ENCODE peak calls at places on chromosomes 2 and 18, in eight cellular contexts. X is spleen, O is sigmoid colon, L is upper lobe of left lung, V is endothelial cell of umbilical vein, A is prostate gland, T is HepG2, P is HCT116. J is an unnamed sample.

GRCh38 chr18:29251681-29252080 is 1074.8 kb upstream of the CDH2 start:
- DNase-seq in A (no peak), V (no peak), P (no peak), T (no peak), X (no peak), L (no peak), O (no peak), J (no peak)

GRCh38 chr2:1835581-1836201 is 91.4 kb upstream of the PXDN start:
- DNase-seq in L (peak; percentile 29), V (no peak), O (no peak), T (no peak), X (no peak), A (peak; percentile 33), P (no peak), J (no peak)

GRCh38 chr2:239155806-239156480 is 244.9 kb downstream of the HDAC4 start:
- DNase-seq in X (peak; percentile 64), T (no peak), A (no peak), V (no peak), O (peak; percentile 61), L (no peak), P (no peak), J (no peak)

GRCh38 chr2:39834426-39834825 is 55.4 kb upstream of the THUMPD2 start:
- DNase-seq in A (no peak), V (no peak), P (no peak), O (no peak), X (no peak), L (no peak), T (no peak), J (no peak)

GRCh38 chr2:109720379-109721116 is 73.6 kb upstream of the RGPD5 start:
- DNase-seq in X (no peak), O (no peak), V (no peak), T (no peak), L (no peak), P (no peak), A (peak; percentile 25), J (no peak)

GRCh38 chr18:6751207-6751606 is 21.7 kb downstream of the ARHGAP28 start:
- DNase-seq in P (no peak), L (no peak), X (no peak), V (peak; percentile 70), T (no peak), A (no peak), O (no peak), J (no peak)

GRCh38 chr2:121386707-121387106 is 101.7 kb upstream of the TFCP2L1 start:
- DNase-seq in T (no peak), V (no peak), A (no peak), L (no peak), X (no peak), O (no peak), P (no peak), J (no peak)

GRCh38 chr2:233823731-233824121 is 30.6 kb downstream of the HJURP start:
- DNase-seq in O (no peak), A (no peak), V (no peak), X (peak; percentile 72), L (no peak), T (no peak), P (no peak), J (no peak)

GRCh38 chr18:51390695-51391094 is 193.2 kb upstream of the MEX3C start:
- DNase-seq in P (no peak), A (no peak), T (no peak), L (no peak), X (no peak), V (no peak), O (no peak), J (no peak)

GRCh38 chr2:9332853-9333245 is 90.5 kb downstream of the ITGB1BP1 start:
- DNase-seq in X (no peak), A (no peak), L (no peak), O (no peak), P (no peak), T (no peak), V (no peak), J (no peak)

GRCh38 chr18:33596178-33596854 is 18.3 kb downstream of the ASXL3 start:
- DNase-seq in V (peak; percentile 90), L (no peak), A (no peak), X (no peak), P (no peak), O (no peak), T (no peak), J (no peak)

GRCh38 chr18:48806551-48807261 is 144.1 kb downstream of the SMAD7 start:
- DNase-seq in V (no peak), O (peak; percentile 46), P (peak; percentile 12), L (no peak), X (peak; percentile 67), T (no peak), A (no peak), J (no peak)

GRCh38 chr18:54736981-54737380 is 91.3 kb upstream of the RAB27B start:
- DNase-seq in T (no peak), A (no peak), V (no peak), X (no peak), P (no peak), L (no peak), O (no peak), J (no peak)

DNA sequence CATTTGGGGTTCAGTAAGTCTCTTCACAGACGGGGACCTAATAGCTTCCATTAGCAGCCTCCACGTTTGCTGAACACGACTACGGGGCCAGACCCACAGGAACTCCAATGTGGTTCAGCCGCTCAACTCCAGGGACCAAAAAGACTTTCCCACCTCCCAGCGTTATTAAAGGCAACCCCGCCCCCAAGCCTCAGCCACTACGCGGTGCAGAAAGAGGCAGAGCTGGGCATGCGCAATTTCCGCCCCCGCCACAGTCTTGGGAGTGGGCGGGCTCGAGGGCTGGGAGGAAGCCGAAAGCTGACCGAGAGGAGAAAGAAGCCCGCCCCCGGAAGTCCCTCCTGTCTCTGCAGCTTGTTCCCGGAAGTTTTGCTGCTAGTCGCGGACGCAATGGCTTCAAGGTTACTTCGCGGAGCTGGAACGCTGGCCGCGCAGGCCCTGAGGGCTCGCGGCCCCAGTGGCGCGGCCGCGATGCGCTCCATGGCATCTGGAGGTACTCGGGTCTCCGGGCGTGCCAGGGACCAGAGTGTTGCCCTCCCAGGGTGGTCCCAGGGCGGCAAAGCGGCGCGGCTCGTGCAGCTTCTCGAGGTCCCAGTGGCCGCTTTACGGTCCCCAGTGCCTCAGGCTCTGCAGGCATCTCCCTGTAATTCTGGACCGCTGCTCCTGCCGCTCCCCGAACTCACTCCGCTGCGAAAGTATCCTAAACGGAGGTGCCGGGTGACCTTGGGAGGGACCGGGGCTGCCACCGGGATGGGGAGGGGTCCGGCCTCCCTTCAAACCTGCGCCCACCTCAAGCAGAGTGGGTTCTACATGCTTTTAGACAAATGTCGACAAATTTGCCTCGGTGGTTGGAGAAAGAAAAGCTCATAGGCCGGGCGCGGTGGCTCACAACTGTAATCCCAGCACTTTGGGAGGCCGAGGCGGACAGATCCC is at the start of gene COX5B:
- DNase-seq in X (peak; percentile 100), V (peak; percentile 98), A (peak; percentile 99), O (peak; percentile 100), P (peak; percentile 87), T (peak; percentile 98), L (peak; percentile 95), J (peak; percentile 97)
- TF ChIP-seq POLR2A in X (peak; percentile 81), V (peak; percentile 91), A (peak; percentile 84), O (peak; percentile 82), P (peak; percentile 91), T (peak; percentile 95), L (peak; percentile 92), J (peak; percentile 94)

GRCh38 chr2:182655750-182656149 is 60.3 kb upstream of the DNAJC10 start:
- DNase-seq in O (no peak), V (no peak), L (no peak), P (no peak), A (no peak), X (no peak), T (no peak), J (no peak)
- TF ChIP-seq POLR2AphosphoS5 in O (no peak), V (no peak), L (no peak), P (no peak), A (no peak), X (no peak), T (no peak), J (no peak)

DNA sequence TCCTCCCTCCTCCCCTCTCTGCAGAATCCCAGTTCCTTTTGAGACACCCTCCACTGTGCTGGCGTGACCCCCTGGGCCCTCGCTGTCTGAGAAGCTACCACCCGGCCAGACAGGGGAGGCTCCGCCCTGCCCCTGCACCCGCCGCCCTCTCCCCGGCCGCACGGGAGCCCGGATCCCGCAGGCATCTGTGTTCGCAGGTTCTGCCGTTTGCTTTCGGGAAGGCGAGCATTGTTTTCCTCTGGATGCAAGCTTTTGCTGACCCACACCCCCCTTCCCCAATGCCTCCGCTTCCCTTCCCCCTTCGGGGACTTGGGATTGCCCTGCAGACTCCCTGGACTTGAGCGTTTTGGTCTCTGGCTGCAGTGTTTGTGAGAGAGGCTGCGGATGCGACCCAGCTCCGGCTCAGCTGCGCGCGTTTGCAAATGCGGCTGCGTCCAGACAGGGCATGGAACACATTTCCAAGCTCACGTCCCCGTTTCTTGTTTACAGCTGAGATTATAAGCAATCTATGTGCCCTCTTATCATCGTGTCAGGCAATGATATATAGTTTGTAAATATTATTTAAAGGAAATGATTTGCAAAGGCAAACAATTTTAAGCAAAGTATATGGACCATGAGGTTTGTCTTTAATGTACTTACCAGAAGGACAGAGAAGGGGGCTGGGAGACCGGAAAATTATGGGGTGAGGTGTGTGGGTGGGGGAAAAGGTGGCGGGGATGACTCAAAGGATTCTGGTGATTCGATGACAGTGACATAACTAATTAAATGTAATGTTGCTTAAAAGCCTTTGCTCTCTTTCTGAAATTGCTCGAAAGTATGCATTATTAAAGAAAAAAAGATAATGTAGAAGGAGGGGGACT is 631.8 kb downstream of the NYAP2 start:
- DNase-seq in L (peak; percentile 89), V (peak; percentile 7), X (peak; percentile 86), P (peak; percentile 65), A (peak; percentile 38), O (peak; percentile 79), T (peak; percentile 73), J (no peak)
- TF ChIP-seq POLR2A in L (peak; percentile 64), V (no peak), X (no peak), P (no peak), A (no peak), O (no peak), T (peak; percentile 85), J (no peak)

GRCh38 chr2:15941483-15941853 is 1.1 kb downstream of the MYCN start:
- DNase-seq in V (no peak), T (no peak), O (no peak), L (peak; percentile 54), P (no peak), A (no peak), X (no peak), J (peak; percentile 13)
- TF ChIP-seq POLR2AphosphoS5 in V (no peak), T (no peak), O (no peak), L (no peak), P (no peak), A (no peak), X (no peak), J (no peak)